ENCODE peak calls at places on chromosomes 7 and 10, in four cellular contexts. K, H, U and R are unnamed samples. For H3K9me1 and H3K4me1, the result is how much of the 10 kb centered on the place peaks cover.

GRCh38 chr7:5699951-5700384 is 81.5 kb downstream of the RNF216 start:
- DNase-seq in U (no peak), K (peak), H (no peak), R (no peak)

GRCh38 chr7:137354361-137354760 is 10.8 kb upstream of the PTN start:
- DNase-seq in U (no peak), K (peak), H (no peak), R (no peak)

GRCh38 chr7:79459381-79459780 is 5.9 kb upstream of the MAGI2 start:
- DNase-seq in K (peak), H (no peak), U (no peak), R (no peak)

GRCh38 chr10:113819989-113820388 is 33.9 kb downstream of the DCLRE1A start:
- DNase-seq in K (no peak), H (peak), U (no peak), R (no peak)

GRCh38 chr7:158355456-158356065 is 232.1 kb downstream of the PTPRN2 start:
- DNase-seq in H (peak), K (no peak), U (no peak), R (no peak)

GRCh38 chr10:74704629-74705360 is 121.6 kb upstream of the KAT6B start:
- DNase-seq in K (peak), H (no peak), U (no peak), R (no peak)

GRCh38 chr7:13989138-13989943 is at the start of gene ETV1:
- DNase-seq in U (peak), K (peak), H (peak), R (peak)

GRCh38 chr10:103792547-103792946 is 62.8 kb downstream of the SH3PXD2A start:
- DNase-seq in K (peak), H (no peak), U (no peak), R (no peak)

GRCh38 chr7:30470783-30471182 is 7.8 kb downstream of the NOD1 start:
- DNase-seq in U (no peak), H (peak), K (peak), R (peak)

GRCh38 chr7:1136841-1137516 is 23.0 kb downstream of the ZFAND2A start:
- DNase-seq in K (no peak), U (no peak), H (peak), R (no peak)

GRCh38 chr10:101062231-101063161 is 707 bp downstream of the KAZALD1 start:
- DNase-seq in U (no peak), K (peak), H (peak), R (peak)

GRCh38 chr7:77813180-77813579 is 14.6 kb downstream of the PHTF2 start:
- DNase-seq in U (no peak), H (no peak), K (no peak), R (no peak)

GRCh38 chr10:124050021-124051015 is 43.1 kb downstream of the CHST15 start:
- DNase-seq in K (no peak), U (no peak), H (no peak), R (no peak)

GRCh38 chr7:34036972-34037792 is 131.8 kb downstream of the BMPER start:
- DNase-seq in K (no peak), H (no peak), U (no peak), R (no peak)

GRCh38 chr10:43904301-43904700 is 255.6 kb upstream of the ZNF32 start:
- DNase-seq in U (no peak), K (no peak), H (no peak), R (no peak)

GRCh38 chr10:116728526-116729096 is 13.8 kb downstream of the HSPA12A start:
- DNase-seq in U (no peak), K (peak), H (no peak), R (no peak)

DNA sequence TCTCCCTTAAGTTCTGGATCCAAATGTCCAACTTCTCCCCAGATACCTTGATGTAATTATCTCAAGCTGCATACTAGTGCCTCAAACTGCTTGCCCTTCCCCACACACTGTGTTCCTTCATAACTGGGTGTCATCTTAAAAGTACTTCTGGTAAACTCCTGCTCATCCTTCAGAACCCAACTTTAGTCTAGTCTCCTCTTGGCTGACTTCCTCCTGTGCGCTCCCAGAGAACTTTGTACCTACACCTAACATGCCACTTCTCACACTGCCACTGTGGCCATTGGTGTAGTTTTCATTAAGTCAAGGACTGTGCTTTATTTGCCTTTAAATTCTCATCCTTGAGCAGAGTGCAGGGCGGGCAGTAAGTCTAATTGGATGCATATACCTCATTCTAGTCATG is 575.2 kb upstream of the GALNT17 start:
- DNase-seq in K (no peak), H (no peak), U (no peak), R (no peak)
- H3K9me1 ChIP-seq in K (under half), H (under half), U (under half), R (under half)

GRCh38 chr7:44279731-44280505 is 45.5 kb downstream of the CAMK2B start:
- DNase-seq in U (no peak), K (no peak), H (peak), R (no peak)
- H3K4me1 ChIP-seq in U (under half), K (under half), H (under half), R (under half)

GRCh38 chr7:125834421-125834820 is 904.8 kb upstream of the POT1 start:
- DNase-seq in U (no peak), K (no peak), H (no peak), R (no peak)
- H3K9me1 ChIP-seq in U (under half), K (under half), H (under half), R (under half)

GRCh38 chr7:105000927-105001336 is 13.1 kb upstream of the KMT2E start:
- DNase-seq in K (no peak), U (no peak), H (no peak), R (no peak)

GRCh38 chr7:105003275-105003674 is 10.7 kb upstream of the KMT2E start:
- DNase-seq in H (no peak), U (no peak), K (peak), R (peak)

GRCh38 chr7:105000190-105000589 is 13.8 kb upstream of the KMT2E start:
- DNase-seq in U (no peak), K (no peak), H (no peak), R (no peak)

GRCh38 chr7:105003875-105004510 is 10.0 kb upstream of the KMT2E start:
- DNase-seq in K (no peak), U (no peak), H (no peak), R (no peak)

GRCh38 chr7:105001652-105002184 is 12.3 kb upstream of the KMT2E start:
- DNase-seq in K (no peak), U (no peak), H (no peak), R (no peak)
- H3K4me1 ChIP-seq in K (under half), U (under half), H (under half), R (under half)

GRCh38 chr10:33057620-33058019 is 99.6 kb upstream of the ITGB1 start:
- DNase-seq in K (no peak), H (peak), U (no peak), R (no peak)

GRCh38 chr10:33052476-33052875 is 94.4 kb upstream of the ITGB1 start:
- DNase-seq in K (no peak), U (no peak), H (no peak), R (no peak)

GRCh38 chr10:33056828-33057227 is 98.8 kb upstream of the ITGB1 start:
- DNase-seq in U (no peak), K (no peak), H (no peak), R (no peak)

GRCh38 chr10:33052915-33053810 is 95.1 kb upstream of the ITGB1 start:
- DNase-seq in H (no peak), U (no peak), K (peak), R (peak)

DNA sequence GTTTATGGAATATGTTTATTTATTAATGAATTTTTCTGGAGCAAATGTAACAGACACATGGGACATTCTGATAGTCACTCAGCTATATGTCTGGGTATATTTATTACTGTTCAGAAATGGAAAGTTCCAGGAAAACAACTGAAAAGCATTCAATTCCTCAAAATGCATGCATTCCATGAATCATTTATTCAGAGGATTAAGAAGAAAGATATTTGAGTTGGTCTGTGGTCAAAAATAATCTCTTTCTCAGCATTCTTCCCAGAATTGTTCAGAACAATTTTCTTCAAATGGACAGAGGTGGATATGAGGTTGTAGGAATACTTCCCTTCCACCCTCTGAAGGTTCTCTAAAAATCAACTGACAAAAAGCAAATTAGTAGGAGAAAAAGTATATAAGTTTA is 97.6 kb upstream of the ITGB1 start:
- DNase-seq in U (no peak), H (no peak), K (peak), R (no peak)
- H3K9me1 ChIP-seq in U (under half), H (under half), K (under half), R (under half)

GRCh38 chr10:79088176-79088575 is 19.4 kb downstream of the ZMIZ1 start:
- DNase-seq in H (no peak), K (no peak), U (no peak), R (no peak)
- H3K4me1 ChIP-seq in H (half or more), K (half or more), U (under half), R (under half)

GRCh38 chr7:101021703-101022102 is 1.8 kb downstream of the MUC17 start:
- DNase-seq in H (no peak), K (no peak), U (no peak), R (no peak)

GRCh38 chr7:101018271-101019167 is 1.4 kb upstream of the MUC17 start:
- DNase-seq in U (no peak), H (peak), K (no peak), R (no peak)

GRCh38 chr7:101023839-101024238 is 4.0 kb downstream of the MUC17 start:
- DNase-seq in H (no peak), K (no peak), U (no peak), R (no peak)

GRCh38 chr7:101017099-101017777 is 2.6 kb upstream of the MUC17 start:
- DNase-seq in K (peak), U (peak), H (peak), R (peak)

DNA sequence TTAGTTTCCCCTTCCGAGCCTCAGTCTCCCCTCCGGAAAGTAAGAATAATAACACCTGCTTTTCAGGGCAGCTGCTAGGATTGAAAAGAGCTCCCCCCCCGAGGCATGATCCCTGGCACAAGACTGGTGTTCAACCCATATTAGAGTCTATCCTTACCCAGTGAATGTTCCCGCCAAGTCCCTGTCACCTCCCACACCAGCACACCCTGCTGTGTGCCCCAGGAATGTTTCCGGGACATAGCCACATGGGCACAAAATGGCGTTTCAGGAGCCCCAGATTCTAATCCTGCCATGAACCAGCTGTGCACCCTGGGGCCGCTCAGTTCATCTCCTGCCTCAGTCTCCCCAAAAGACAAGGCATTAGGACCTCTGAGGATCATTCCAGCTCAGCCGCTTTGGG is 563 bp downstream of the MUC17 start:
- DNase-seq in H (no peak), K (no peak), U (no peak), R (no peak)
- H3K9me1 ChIP-seq in H (under half), K (under half), U (under half), R (under half)

GRCh38 chr7:21566094-21566493 is 23.3 kb downstream of the DNAH11 start:
- DNase-seq in U (no peak), K (no peak), H (no peak), R (no peak)
- H3K4me1 ChIP-seq in U (under half), K (under half), H (under half), R (under half)

GRCh38 chr10:22429146-22429545 is 83.8 kb downstream of the SPAG6 start:
- DNase-seq in K (no peak), H (no peak), U (no peak), R (peak)
- H3K9me1 ChIP-seq in K (under half), H (under half), U (under half), R (under half)